ENCODE peak calls at places on chromosomes 11 and 22, in five cellular contexts. One of them, this sample, is unnamed.

GRCh38 chr11:95339554-95339953 is 108.6 kb upstream of the SESN3 start:
- ATAC-seq in upper lobe of left lung: no peak
- ATAC-seq in GM12878: peak
- ATAC-seq in A549: no peak
- ATAC-seq in HepG2: no peak
- ATAC-seq in this sample: no peak

GRCh38 chr11:72681226-72682153 is 7.3 kb upstream of the PDE2A start:
- ATAC-seq in upper lobe of left lung: peak
- ATAC-seq in A549: no peak
- ATAC-seq in HepG2: no peak
- ATAC-seq in GM12878: no peak
- ATAC-seq in this sample: no peak

GRCh38 chr11:36394056-36394455 is 98.0 kb downstream of the PRR5L start:
- ATAC-seq in upper lobe of left lung: no peak
- ATAC-seq in GM12878: no peak
- ATAC-seq in HepG2: no peak
- ATAC-seq in A549: no peak
- ATAC-seq in this sample: no peak

GRCh38 chr22:22605074-22605404 is 39.4 kb upstream of the GGTLC2 start:
- ATAC-seq in upper lobe of left lung: no peak
- ATAC-seq in HepG2: no peak
- ATAC-seq in GM12878: peak
- ATAC-seq in A549: no peak
- ATAC-seq in this sample: no peak

GRCh38 chr11:93526058-93526633 is 17.0 kb downstream of the SMCO4 start:
- ATAC-seq in A549: no peak
- ATAC-seq in upper lobe of left lung: no peak
- ATAC-seq in HepG2: no peak
- ATAC-seq in GM12878: peak
- ATAC-seq in this sample: no peak

GRCh38 chr11:102389253-102389652 is 42.2 kb downstream of the BIRC2 start:
- ATAC-seq in HepG2: no peak
- ATAC-seq in A549: no peak
- ATAC-seq in upper lobe of left lung: no peak
- ATAC-seq in GM12878: no peak
- ATAC-seq in this sample: no peak

GRCh38 chr11:13308704-13309103 is 31.1 kb downstream of the BMAL1 start:
- ATAC-seq in HepG2: no peak
- ATAC-seq in upper lobe of left lung: no peak
- ATAC-seq in A549: no peak
- ATAC-seq in GM12878: peak
- ATAC-seq in this sample: no peak

GRCh38 chr11:22577854-22578253 is 47.8 kb downstream of the FANCF start:
- ATAC-seq in A549: no peak
- ATAC-seq in upper lobe of left lung: no peak
- ATAC-seq in GM12878: peak
- ATAC-seq in HepG2: no peak
- ATAC-seq in this sample: no peak

GRCh38 chr11:70226967-70227366 is 23.9 kb downstream of the FADD start:
- ATAC-seq in GM12878: no peak
- ATAC-seq in A549: peak
- ATAC-seq in upper lobe of left lung: no peak
- ATAC-seq in HepG2: peak
- ATAC-seq in this sample: no peak

GRCh38 chr11:84438565-84438964 is 1152.4 kb upstream of the CCDC90B start:
- ATAC-seq in HepG2: no peak
- ATAC-seq in A549: no peak
- ATAC-seq in GM12878: no peak
- ATAC-seq in upper lobe of left lung: no peak
- ATAC-seq in this sample: no peak

GRCh38 chr11:14455648-14456430 is 43.8 kb downstream of the COPB1 start:
- ATAC-seq in GM12878: no peak
- ATAC-seq in upper lobe of left lung: no peak
- ATAC-seq in A549: peak
- ATAC-seq in HepG2: peak
- ATAC-seq in this sample: no peak

GRCh38 chr11:64395545-64396078 is 36.6 kb downstream of the RPS6KA4 start:
- ATAC-seq in GM12878: no peak
- ATAC-seq in A549: no peak
- ATAC-seq in upper lobe of left lung: no peak
- ATAC-seq in HepG2: peak
- ATAC-seq in this sample: no peak

GRCh38 chr11:77165066-77165465 is 37.0 kb downstream of the MYO7A start:
- ATAC-seq in GM12878: no peak
- ATAC-seq in A549: no peak
- ATAC-seq in upper lobe of left lung: no peak
- ATAC-seq in HepG2: no peak
- ATAC-seq in this sample: no peak

GRCh38 chr22:25061605-25062377 is 109.3 kb downstream of the KIAA1671 start:
- ATAC-seq in upper lobe of left lung: no peak
- ATAC-seq in HepG2: no peak
- ATAC-seq in A549: no peak
- ATAC-seq in GM12878: no peak
- ATAC-seq in this sample: no peak

GRCh38 chr22:28002863-28003565 is 84.0 kb upstream of the PITPNB start:
- ATAC-seq in HepG2: no peak
- ATAC-seq in upper lobe of left lung: no peak
- ATAC-seq in A549: no peak
- ATAC-seq in GM12878: no peak
- ATAC-seq in this sample: peak

GRCh38 chr11:58637367-58637766 is 14.9 kb downstream of the CNTF start:
- ATAC-seq in HepG2: no peak
- ATAC-seq in A549: no peak
- ATAC-seq in upper lobe of left lung: no peak
- ATAC-seq in GM12878: no peak
- ATAC-seq in this sample: no peak

GRCh38 chr11:914204-914603 is 3.6 kb upstream of the CHID1 start:
- ATAC-seq in A549: no peak
- ATAC-seq in GM12878: no peak
- ATAC-seq in upper lobe of left lung: no peak
- ATAC-seq in HepG2: no peak
- ATAC-seq in this sample: no peak

GRCh38 chr11:117604349-117604995 is 192.5 kb downstream of the DSCAML1 start:
- ATAC-seq in GM12878: no peak
- ATAC-seq in A549: peak
- ATAC-seq in HepG2: no peak
- ATAC-seq in upper lobe of left lung: no peak
- ATAC-seq in this sample: peak

GRCh38 chr11:35111171-35112055 is 27.6 kb upstream of the CD44 start:
- ATAC-seq in A549: peak
- ATAC-seq in upper lobe of left lung: no peak
- ATAC-seq in HepG2: no peak
- ATAC-seq in GM12878: no peak
- ATAC-seq in this sample: peak

GRCh38 chr11:96842731-96843130 is 452.9 kb downstream of the JRKL start:
- ATAC-seq in A549: no peak
- ATAC-seq in upper lobe of left lung: no peak
- ATAC-seq in HepG2: no peak
- ATAC-seq in GM12878: no peak
- ATAC-seq in this sample: no peak

GRCh38 chr11:93487032-93487483 is 56.1 kb downstream of the SMCO4 start:
- ATAC-seq in GM12878: no peak
- ATAC-seq in upper lobe of left lung: no peak
- ATAC-seq in HepG2: peak
- ATAC-seq in A549: no peak
- ATAC-seq in this sample: no peak

GRCh38 chr11:76197332-76197731 is 9.0 kb downstream of the WNT11 start:
- ATAC-seq in upper lobe of left lung: no peak
- ATAC-seq in A549: no peak
- ATAC-seq in HepG2: no peak
- ATAC-seq in GM12878: no peak
- ATAC-seq in this sample: no peak

GRCh38 chr22:43288807-43289417 is 54.3 kb downstream of the SCUBE1 start:
- ATAC-seq in GM12878: peak
- ATAC-seq in upper lobe of left lung: no peak
- ATAC-seq in A549: no peak
- ATAC-seq in HepG2: peak
- ATAC-seq in this sample: no peak

GRCh38 chr11:65390099-65390941 is 3.9 kb downstream of the FRMD8 start:
- ATAC-seq in A549: no peak
- ATAC-seq in GM12878: no peak
- ATAC-seq in HepG2: no peak
- ATAC-seq in upper lobe of left lung: no peak
- ATAC-seq in this sample: no peak

GRCh38 chr11:26607725-26608506 is 35.9 kb upstream of the MUC15 start:
- ATAC-seq in HepG2: no peak
- ATAC-seq in GM12878: peak
- ATAC-seq in A549: no peak
- ATAC-seq in upper lobe of left lung: no peak
- ATAC-seq in this sample: no peak

GRCh38 chr11:44224867-44225501 is 85.0 kb downstream of the ALX4 start:
- ATAC-seq in HepG2: no peak
- ATAC-seq in GM12878: no peak
- ATAC-seq in A549: no peak
- ATAC-seq in upper lobe of left lung: no peak
- ATAC-seq in this sample: no peak

GRCh38 chr11:5737091-5737490 is 843 bp downstream of the OR56B1 start:
- ATAC-seq in A549: peak
- ATAC-seq in upper lobe of left lung: no peak
- ATAC-seq in GM12878: no peak
- ATAC-seq in HepG2: no peak
- ATAC-seq in this sample: no peak
- TF ChIP-seq EP300 in A549: no peak
- TF ChIP-seq EP300 in upper lobe of left lung: no peak
- TF ChIP-seq EP300 in GM12878: no peak
- TF ChIP-seq EP300 in HepG2: no peak
- TF ChIP-seq EP300 in this sample: no peak

GRCh38 chr22:37514526-37515051 is 4.6 kb downstream of the CARD10 start:
- ATAC-seq in HepG2: no peak
- ATAC-seq in A549: no peak
- ATAC-seq in GM12878: no peak
- ATAC-seq in upper lobe of left lung: no peak
- ATAC-seq in this sample: no peak
- TF ChIP-seq EP300 in HepG2: no peak
- TF ChIP-seq EP300 in A549: no peak
- TF ChIP-seq EP300 in GM12878: no peak
- TF ChIP-seq EP300 in upper lobe of left lung: no peak
- TF ChIP-seq EP300 in this sample: no peak

GRCh38 chr11:89182773-89183172 is 5.1 kb downstream of the TYR start:
- ATAC-seq in upper lobe of left lung: no peak
- ATAC-seq in A549: no peak
- ATAC-seq in HepG2: no peak
- ATAC-seq in GM12878: no peak
- ATAC-seq in this sample: no peak
- TF ChIP-seq EP300 in upper lobe of left lung: no peak
- TF ChIP-seq EP300 in A549: no peak
- TF ChIP-seq EP300 in HepG2: no peak
- TF ChIP-seq EP300 in GM12878: no peak
- TF ChIP-seq EP300 in this sample: no peak

GRCh38 chr22:40175571-40176105 is 2.1 kb upstream of the TNRC6B start:
- ATAC-seq in GM12878: no peak
- ATAC-seq in upper lobe of left lung: no peak
- ATAC-seq in A549: no peak
- ATAC-seq in HepG2: no peak
- ATAC-seq in this sample: no peak

GRCh38 chr22:40178417-40179409 is 988 bp downstream of the TNRC6B start:
- ATAC-seq in GM12878: peak
- ATAC-seq in HepG2: no peak
- ATAC-seq in upper lobe of left lung: no peak
- ATAC-seq in A549: peak
- ATAC-seq in this sample: no peak

GRCh38 chr22:40179535-40179934 is 1.8 kb downstream of the TNRC6B start:
- ATAC-seq in A549: no peak
- ATAC-seq in HepG2: no peak
- ATAC-seq in GM12878: no peak
- ATAC-seq in upper lobe of left lung: no peak
- ATAC-seq in this sample: no peak

GRCh38 chr22:40177738-40178416 is at the start of gene TNRC6B:
- ATAC-seq in upper lobe of left lung: peak
- ATAC-seq in A549: peak
- ATAC-seq in HepG2: peak
- ATAC-seq in GM12878: peak
- ATAC-seq in this sample: peak

GRCh38 chr22:40176921-40177737 is 596 bp upstream of the TNRC6B start:
- ATAC-seq in A549: peak
- ATAC-seq in GM12878: peak
- ATAC-seq in upper lobe of left lung: no peak
- ATAC-seq in HepG2: peak
- ATAC-seq in this sample: peak
- TF ChIP-seq EP300 in A549: no peak
- TF ChIP-seq EP300 in GM12878: no peak
- TF ChIP-seq EP300 in upper lobe of left lung: no peak
- TF ChIP-seq EP300 in HepG2: no peak
- TF ChIP-seq EP300 in this sample: no peak

GRCh38 chr11:122599434-122599833 is 56.1 kb upstream of the UBASH3B start:
- ATAC-seq in HepG2: no peak
- ATAC-seq in GM12878: no peak
- ATAC-seq in A549: peak
- ATAC-seq in upper lobe of left lung: no peak
- ATAC-seq in this sample: no peak

GRCh38 chr11:122604626-122605025 is 50.9 kb upstream of the UBASH3B start:
- ATAC-seq in upper lobe of left lung: no peak
- ATAC-seq in GM12878: no peak
- ATAC-seq in HepG2: no peak
- ATAC-seq in A549: no peak
- ATAC-seq in this sample: no peak

GRCh38 chr11:122598971-122599370 is 56.6 kb upstream of the UBASH3B start:
- ATAC-seq in upper lobe of left lung: no peak
- ATAC-seq in HepG2: no peak
- ATAC-seq in A549: peak
- ATAC-seq in GM12878: no peak
- ATAC-seq in this sample: no peak

GRCh38 chr11:122601131-122602125 is 54.1 kb upstream of the UBASH3B start:
- ATAC-seq in A549: peak
- ATAC-seq in GM12878: no peak
- ATAC-seq in upper lobe of left lung: peak
- ATAC-seq in HepG2: peak
- ATAC-seq in this sample: peak

DNA sequence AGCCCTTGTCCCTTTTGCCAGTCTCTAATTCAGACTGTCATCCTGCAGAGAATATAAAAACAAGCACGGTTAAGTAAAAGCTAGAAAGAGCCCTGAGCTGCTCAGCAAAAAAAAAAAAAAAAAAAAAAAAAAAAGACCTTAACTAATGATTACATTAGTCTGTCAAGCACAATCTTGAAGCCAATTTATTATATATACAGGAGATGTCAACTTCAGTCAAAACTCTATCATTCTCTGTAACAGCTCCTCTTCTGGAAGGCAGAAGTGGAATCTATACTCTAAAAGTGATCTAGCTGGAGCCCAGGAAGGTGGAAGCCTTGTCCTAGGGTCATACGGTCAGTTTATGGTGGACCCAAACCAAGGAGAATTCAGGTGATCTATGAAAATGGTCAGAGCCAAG is 55.2 kb upstream of the UBASH3B start:
- ATAC-seq in upper lobe of left lung: no peak
- ATAC-seq in HepG2: no peak
- ATAC-seq in A549: no peak
- ATAC-seq in GM12878: no peak
- ATAC-seq in this sample: no peak
- TF ChIP-seq EP300 in upper lobe of left lung: no peak
- TF ChIP-seq EP300 in HepG2: no peak
- TF ChIP-seq EP300 in A549: no peak
- TF ChIP-seq EP300 in GM12878: no peak
- TF ChIP-seq EP300 in this sample: no peak

GRCh38 chr11:121892131-121892681 is 223.8 kb downstream of the BLID start:
- ATAC-seq in upper lobe of left lung: no peak
- ATAC-seq in A549: no peak
- ATAC-seq in GM12878: no peak
- ATAC-seq in HepG2: no peak
- ATAC-seq in this sample: peak
- TF ChIP-seq EP300 in upper lobe of left lung: no peak
- TF ChIP-seq EP300 in A549: no peak
- TF ChIP-seq EP300 in GM12878: no peak
- TF ChIP-seq EP300 in HepG2: no peak
- TF ChIP-seq EP300 in this sample: no peak

This sample was measured in gastroesophageal sphincter.